ENCODE peak calls at places on chromosomes 2 and 18, in nine cellular contexts. One of them, this sample, is unnamed.

GRCh38 chr18:68660355-68661183 is 54.3 kb downstream of the TMX3 start:
- DNase-seq in body of pancreas: no peak
- DNase-seq in AG04449: no peak
- DNase-seq in A549: peak
- DNase-seq in AG10803: peak
- DNase-seq in brain microvascular endothelial cell: peak
- DNase-seq in thoracic aorta: no peak
- DNase-seq in PC-9: no peak
- DNase-seq in BJ: no peak
- DNase-seq in this sample: peak

GRCh38 chr2:166223298-166223697 is 95.5 kb upstream of the SCN1A start:
- DNase-seq in BJ: no peak
- DNase-seq in AG10803: no peak
- DNase-seq in A549: no peak
- DNase-seq in thoracic aorta: no peak
- DNase-seq in body of pancreas: no peak
- DNase-seq in PC-9: no peak
- DNase-seq in brain microvascular endothelial cell: no peak
- DNase-seq in AG04449: no peak
- DNase-seq in this sample: no peak

GRCh38 chr18:78240867-78241266 is 738.8 kb upstream of the SALL3 start:
- DNase-seq in A549: no peak
- DNase-seq in PC-9: no peak
- DNase-seq in BJ: no peak
- DNase-seq in AG04449: no peak
- DNase-seq in thoracic aorta: no peak
- DNase-seq in body of pancreas: no peak
- DNase-seq in AG10803: no peak
- DNase-seq in brain microvascular endothelial cell: no peak
- DNase-seq in this sample: no peak

GRCh38 chr2:26169681-26170414 is 3.0 kb upstream of the GAREM2 start:
- DNase-seq in thoracic aorta: no peak
- DNase-seq in brain microvascular endothelial cell: no peak
- DNase-seq in AG10803: no peak
- DNase-seq in BJ: no peak
- DNase-seq in AG04449: no peak
- DNase-seq in body of pancreas: no peak
- DNase-seq in A549: no peak
- DNase-seq in PC-9: no peak
- DNase-seq in this sample: no peak

GRCh38 chr2:239235311-239235710 is 165.5 kb downstream of the HDAC4 start:
- DNase-seq in AG10803: no peak
- DNase-seq in BJ: no peak
- DNase-seq in A549: no peak
- DNase-seq in AG04449: no peak
- DNase-seq in body of pancreas: no peak
- DNase-seq in thoracic aorta: no peak
- DNase-seq in PC-9: peak
- DNase-seq in brain microvascular endothelial cell: no peak
- DNase-seq in this sample: no peak

GRCh38 chr2:175461839-175462238 is 280.3 kb upstream of the ATP5MC3 start:
- DNase-seq in thoracic aorta: no peak
- DNase-seq in body of pancreas: no peak
- DNase-seq in AG10803: no peak
- DNase-seq in PC-9: no peak
- DNase-seq in A549: no peak
- DNase-seq in brain microvascular endothelial cell: no peak
- DNase-seq in BJ: no peak
- DNase-seq in AG04449: no peak
- DNase-seq in this sample: no peak

GRCh38 chr2:88450925-88451575 is 1.4 kb downstream of the FOXI3 start:
- DNase-seq in BJ: no peak
- DNase-seq in AG04449: no peak
- DNase-seq in AG10803: no peak
- DNase-seq in body of pancreas: no peak
- DNase-seq in PC-9: no peak
- DNase-seq in thoracic aorta: no peak
- DNase-seq in A549: no peak
- DNase-seq in brain microvascular endothelial cell: no peak
- DNase-seq in this sample: no peak

GRCh38 chr2:50620783-50621182 is 411.1 kb downstream of the NRXN1 start:
- DNase-seq in PC-9: no peak
- DNase-seq in thoracic aorta: no peak
- DNase-seq in BJ: no peak
- DNase-seq in A549: no peak
- DNase-seq in AG10803: no peak
- DNase-seq in body of pancreas: no peak
- DNase-seq in AG04449: no peak
- DNase-seq in brain microvascular endothelial cell: no peak
- DNase-seq in this sample: no peak

GRCh38 chr2:158570869-158571268 is 114.1 kb downstream of the PKP4 start:
- DNase-seq in BJ: no peak
- DNase-seq in A549: no peak
- DNase-seq in AG10803: no peak
- DNase-seq in PC-9: no peak
- DNase-seq in AG04449: no peak
- DNase-seq in thoracic aorta: no peak
- DNase-seq in body of pancreas: no peak
- DNase-seq in brain microvascular endothelial cell: no peak
- DNase-seq in this sample: no peak

GRCh38 chr2:157839822-157840221 is 36.3 kb downstream of the ACVR1 start:
- DNase-seq in thoracic aorta: no peak
- DNase-seq in BJ: no peak
- DNase-seq in A549: no peak
- DNase-seq in PC-9: no peak
- DNase-seq in brain microvascular endothelial cell: no peak
- DNase-seq in AG10803: no peak
- DNase-seq in AG04449: no peak
- DNase-seq in body of pancreas: no peak
- DNase-seq in this sample: no peak

GRCh38 chr2:232075080-232075479 is 113.6 kb downstream of the DIS3L2 start:
- DNase-seq in A549: peak
- DNase-seq in body of pancreas: no peak
- DNase-seq in brain microvascular endothelial cell: no peak
- DNase-seq in thoracic aorta: no peak
- DNase-seq in BJ: peak
- DNase-seq in AG10803: peak
- DNase-seq in AG04449: no peak
- DNase-seq in PC-9: no peak
- DNase-seq in this sample: no peak

GRCh38 chr2:217833439-217833838 is 169.4 kb downstream of the TNS1 start:
- DNase-seq in PC-9: no peak
- DNase-seq in brain microvascular endothelial cell: no peak
- DNase-seq in AG04449: no peak
- DNase-seq in body of pancreas: no peak
- DNase-seq in thoracic aorta: no peak
- DNase-seq in BJ: no peak
- DNase-seq in AG10803: no peak
- DNase-seq in A549: no peak
- DNase-seq in this sample: no peak

GRCh38 chr18:36419188-36419912 is 121.8 kb downstream of the FHOD3 start:
- DNase-seq in body of pancreas: no peak
- DNase-seq in AG10803: peak
- DNase-seq in A549: no peak
- DNase-seq in BJ: peak
- DNase-seq in thoracic aorta: no peak
- DNase-seq in PC-9: no peak
- DNase-seq in AG04449: no peak
- DNase-seq in brain microvascular endothelial cell: no peak
- DNase-seq in this sample: no peak

GRCh38 chr2:16774980-16775963 is 109.6 kb upstream of the CYRIA start:
- DNase-seq in brain microvascular endothelial cell: no peak
- DNase-seq in thoracic aorta: no peak
- DNase-seq in A549: peak
- DNase-seq in BJ: no peak
- DNase-seq in AG04449: no peak
- DNase-seq in body of pancreas: no peak
- DNase-seq in PC-9: peak
- DNase-seq in AG10803: no peak
- DNase-seq in this sample: no peak

GRCh38 chr2:119063146-119063545 is 95.4 kb downstream of the C1QL2 start:
- DNase-seq in PC-9: no peak
- DNase-seq in A549: no peak
- DNase-seq in BJ: no peak
- DNase-seq in AG04449: no peak
- DNase-seq in AG10803: no peak
- DNase-seq in body of pancreas: no peak
- DNase-seq in brain microvascular endothelial cell: no peak
- DNase-seq in thoracic aorta: no peak
- DNase-seq in this sample: no peak

GRCh38 chr2:175633227-175633626 is 368.8 kb downstream of the LNPK start:
- DNase-seq in AG04449: no peak
- DNase-seq in thoracic aorta: no peak
- DNase-seq in PC-9: no peak
- DNase-seq in body of pancreas: no peak
- DNase-seq in BJ: no peak
- DNase-seq in A549: no peak
- DNase-seq in AG10803: no peak
- DNase-seq in brain microvascular endothelial cell: no peak
- DNase-seq in this sample: no peak

GRCh38 chr2:14134737-14135136 is 497.8 kb upstream of the LRATD1 start:
- DNase-seq in A549: no peak
- DNase-seq in brain microvascular endothelial cell: no peak
- DNase-seq in body of pancreas: no peak
- DNase-seq in AG10803: no peak
- DNase-seq in PC-9: no peak
- DNase-seq in AG04449: no peak
- DNase-seq in thoracic aorta: no peak
- DNase-seq in BJ: no peak
- DNase-seq in this sample: no peak

GRCh38 chr2:235647836-235648235 is 154.0 kb downstream of the AGAP1 start:
- DNase-seq in A549: no peak
- DNase-seq in thoracic aorta: no peak
- DNase-seq in AG04449: no peak
- DNase-seq in AG10803: peak
- DNase-seq in brain microvascular endothelial cell: no peak
- DNase-seq in BJ: no peak
- DNase-seq in PC-9: no peak
- DNase-seq in body of pancreas: no peak
- DNase-seq in this sample: no peak

GRCh38 chr18:907171-907879 is 2.7 kb downstream of the ADCYAP1 start:
- DNase-seq in thoracic aorta: no peak
- DNase-seq in BJ: no peak
- DNase-seq in PC-9: no peak
- DNase-seq in body of pancreas: peak
- DNase-seq in AG04449: no peak
- DNase-seq in AG10803: no peak
- DNase-seq in A549: no peak
- DNase-seq in brain microvascular endothelial cell: no peak
- DNase-seq in this sample: no peak

GRCh38 chr2:150916997-150917396 is 344.7 kb downstream of the RBM43 start:
- DNase-seq in AG10803: peak
- DNase-seq in thoracic aorta: no peak
- DNase-seq in PC-9: no peak
- DNase-seq in brain microvascular endothelial cell: no peak
- DNase-seq in AG04449: no peak
- DNase-seq in A549: no peak
- DNase-seq in BJ: no peak
- DNase-seq in body of pancreas: no peak
- DNase-seq in this sample: peak

GRCh38 chr2:39938035-39938835 is 159.2 kb upstream of the THUMPD2 start:
- DNase-seq in A549: no peak
- DNase-seq in AG10803: peak
- DNase-seq in PC-9: peak
- DNase-seq in brain microvascular endothelial cell: peak
- DNase-seq in BJ: peak
- DNase-seq in thoracic aorta: no peak
- DNase-seq in AG04449: peak
- DNase-seq in body of pancreas: no peak
- DNase-seq in this sample: peak
- H3K4me3 ChIP-seq in A549: no peak
- H3K4me3 ChIP-seq in AG10803: no peak
- H3K4me3 ChIP-seq in PC-9: no peak
- H3K4me3 ChIP-seq in brain microvascular endothelial cell: no peak
- H3K4me3 ChIP-seq in BJ: no peak
- H3K4me3 ChIP-seq in thoracic aorta: no peak
- H3K4me3 ChIP-seq in AG04449: no peak
- H3K4me3 ChIP-seq in body of pancreas: no peak
- H3K4me3 ChIP-seq in this sample: no peak

DNA sequence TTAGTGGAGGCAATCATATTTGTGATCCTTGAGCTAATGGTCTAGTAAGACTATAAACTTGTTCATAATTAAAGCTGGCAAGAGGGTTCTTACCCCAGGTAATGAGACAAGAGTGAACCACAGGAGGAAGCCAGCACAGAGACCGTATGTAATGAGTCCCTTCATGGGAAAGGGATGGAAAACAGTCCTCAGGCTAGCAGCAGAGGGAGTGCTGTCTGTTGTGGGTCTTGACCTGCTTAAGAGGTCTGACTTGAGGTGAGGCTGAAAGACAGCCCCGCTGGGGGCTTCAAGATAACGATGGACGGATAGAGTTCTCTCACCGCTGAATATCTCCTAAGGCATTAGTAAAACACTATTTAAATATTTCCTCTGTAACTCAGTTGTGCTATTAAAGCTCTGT is 16.2 kb upstream of the POLE4 start:
- DNase-seq in body of pancreas: no peak
- DNase-seq in brain microvascular endothelial cell: no peak
- DNase-seq in AG04449: no peak
- DNase-seq in A549: no peak
- DNase-seq in AG10803: no peak
- DNase-seq in PC-9: no peak
- DNase-seq in BJ: no peak
- DNase-seq in thoracic aorta: no peak
- DNase-seq in this sample: no peak
- TF ChIP-seq CTCF in body of pancreas: no peak
- TF ChIP-seq CTCF in brain microvascular endothelial cell: no peak
- TF ChIP-seq CTCF in AG04449: no peak
- TF ChIP-seq CTCF in A549: no peak
- TF ChIP-seq CTCF in AG10803: no peak
- TF ChIP-seq CTCF in PC-9: no peak
- TF ChIP-seq CTCF in BJ: no peak
- TF ChIP-seq CTCF in thoracic aorta: no peak
- TF ChIP-seq CTCF in this sample: no peak

GRCh38 chr2:60867848-60868247 is 13.5 kb upstream of the REL start:
- DNase-seq in BJ: no peak
- DNase-seq in brain microvascular endothelial cell: no peak
- DNase-seq in PC-9: no peak
- DNase-seq in AG04449: no peak
- DNase-seq in A549: no peak
- DNase-seq in body of pancreas: no peak
- DNase-seq in AG10803: no peak
- DNase-seq in thoracic aorta: no peak
- DNase-seq in this sample: no peak
- H3K4me3 ChIP-seq in BJ: no peak
- H3K4me3 ChIP-seq in brain microvascular endothelial cell: no peak
- H3K4me3 ChIP-seq in PC-9: no peak
- H3K4me3 ChIP-seq in AG04449: no peak
- H3K4me3 ChIP-seq in A549: no peak
- H3K4me3 ChIP-seq in body of pancreas: no peak
- H3K4me3 ChIP-seq in AG10803: no peak
- H3K4me3 ChIP-seq in thoracic aorta: no peak
- H3K4me3 ChIP-seq in this sample: no peak

DNA sequence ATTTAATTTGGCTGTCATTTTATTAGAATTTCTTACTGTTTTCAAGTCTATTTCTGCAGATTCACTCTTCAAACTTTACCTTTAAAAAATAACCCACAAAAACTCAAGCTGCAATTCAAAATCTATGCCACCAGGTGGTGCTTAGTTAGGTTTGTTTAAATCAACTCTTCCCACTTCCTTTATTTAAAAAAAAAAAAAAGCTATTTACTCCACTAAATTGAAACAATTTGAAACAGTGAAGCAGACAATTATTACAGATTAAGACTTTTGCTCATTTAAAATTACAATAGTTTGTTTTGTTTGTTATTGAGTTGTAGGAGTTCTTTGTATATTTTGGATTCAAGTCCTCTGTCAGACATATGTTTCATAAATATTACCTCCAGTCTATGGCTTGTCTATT is 300.0 kb downstream of the PDE11A start:
- DNase-seq in AG04449: no peak
- DNase-seq in thoracic aorta: no peak
- DNase-seq in A549: peak
- DNase-seq in BJ: no peak
- DNase-seq in body of pancreas: no peak
- DNase-seq in brain microvascular endothelial cell: peak
- DNase-seq in AG10803: peak
- DNase-seq in PC-9: no peak
- DNase-seq in this sample: no peak
- TF ChIP-seq CTCF in AG04449: peak
- TF ChIP-seq CTCF in thoracic aorta: peak
- TF ChIP-seq CTCF in A549: peak
- TF ChIP-seq CTCF in BJ: peak
- TF ChIP-seq CTCF in body of pancreas: peak
- TF ChIP-seq CTCF in brain microvascular endothelial cell: peak
- TF ChIP-seq CTCF in AG10803: peak
- TF ChIP-seq CTCF in PC-9: peak
- TF ChIP-seq CTCF in this sample: peak

This sample was measured in kidney epithelial cell.